ENCODE peak calls at places on chromosomes 4 and X, in eight cellular contexts. L, D, W, H, U, C, A and G are unnamed samples.

GRCh38 chrX:38473715-38474114 is 87.6 kb upstream of the TSPAN7 start:
- DNase-seq in L (no peak), D (no peak), W (no peak), H (no peak), U (no peak), C (no peak), A (no peak), G (no peak)

GRCh38 chrX:23292979-23293651 is 41.5 kb upstream of the PTCHD1 start:
- DNase-seq in L (no peak), D (no peak), W (no peak), H (no peak), U (no peak), C (no peak), A (no peak), G (no peak)

GRCh38 chr4:10033191-10033881 is 12.0 kb upstream of the SLC2A9 start:
- DNase-seq in L (peak), D (no peak), W (no peak), H (no peak), U (peak), C (no peak), A (no peak), G (no peak)

GRCh38 chr4:77092832-77093800 is 17.3 kb upstream of the CCNI start:
- DNase-seq in L (peak), D (no peak), W (no peak), H (peak), U (no peak), C (no peak), A (no peak), G (no peak)

GRCh38 chr4:162163892-162164759 is at the start of gene FSTL5:
- DNase-seq in L (peak), D (peak), W (peak), H (no peak), U (peak), C (peak), A (peak), G (peak)

GRCh38 chrX:22025751-22026150 is 6.4 kb upstream of the PHEX start:
- DNase-seq in L (no peak), D (no peak), W (no peak), H (no peak), U (no peak), C (no peak), A (no peak), G (no peak)

GRCh38 chr4:118969359-118969758 is 80.7 kb downstream of the SYNPO2 start:
- DNase-seq in L (peak), D (peak), W (no peak), H (peak), U (peak), C (no peak), A (no peak), G (no peak)

GRCh38 chr4:43089730-43090129 is 197.2 kb downstream of the GRXCR1 start:
- DNase-seq in L (no peak), D (no peak), W (no peak), H (no peak), U (no peak), C (no peak), A (no peak), G (no peak)

GRCh38 chrX:115251458-115252233 is 17.8 kb upstream of the LRCH2 start:
- DNase-seq in L (no peak), D (no peak), W (no peak), H (no peak), U (no peak), C (no peak), A (no peak), G (no peak)

GRCh38 chr4:182931691-182932297 is 14.6 kb upstream of the DCTD start:
- DNase-seq in L (no peak), D (no peak), W (no peak), H (no peak), U (no peak), C (no peak), A (no peak), G (no peak)

GRCh38 chr4:47566975-47567374 is 81.9 kb downstream of the ATP10D start:
- DNase-seq in L (peak), D (no peak), W (no peak), H (no peak), U (no peak), C (no peak), A (no peak), G (no peak)

GRCh38 chr4:3199661-3200422 is 49.1 kb upstream of the MSANTD1 start:
- DNase-seq in L (no peak), D (no peak), W (no peak), H (no peak), U (no peak), C (no peak), A (no peak), G (no peak)

GRCh38 chr4:119299221-119300071 is 22.5 kb downstream of the FABP2 start:
- DNase-seq in L (no peak), D (peak), W (no peak), H (no peak), U (no peak), C (no peak), A (no peak), G (no peak)

GRCh38 chr4:47686294-47686872 is 151.5 kb downstream of the CORIN start:
- DNase-seq in L (peak), D (peak), W (no peak), H (no peak), U (peak), C (no peak), A (no peak), G (no peak)

GRCh38 chr4:79408063-79408462 is at the start of gene GK2:
- DNase-seq in L (no peak), D (no peak), W (no peak), H (no peak), U (no peak), C (no peak), A (peak), G (no peak)

GRCh38 chrX:66110112-66110511 is 53.9 kb upstream of the HEPH start:
- DNase-seq in L (peak), D (peak), W (no peak), H (no peak), U (peak), C (no peak), A (no peak), G (no peak)

GRCh38 chr4:54186371-54186770 is 42.7 kb upstream of the PDGFRA start:
- DNase-seq in L (no peak), D (no peak), W (no peak), H (no peak), U (no peak), C (no peak), A (no peak), G (no peak)

GRCh38 chr4:30757357-30757756 is 37.2 kb downstream of the PCDH7 start:
- DNase-seq in L (peak), D (no peak), W (no peak), H (no peak), U (no peak), C (no peak), A (no peak), G (peak)

GRCh38 chr4:65467280-65467679 is 203.0 kb downstream of the EPHA5 start:
- DNase-seq in L (no peak), D (no peak), W (no peak), H (no peak), U (no peak), C (no peak), A (no peak), G (no peak)

GRCh38 chr4:74365761-74366160 is 816 bp downstream of the EREG start:
- DNase-seq in L (peak), D (no peak), W (no peak), H (no peak), U (no peak), C (no peak), A (peak), G (no peak)

GRCh38 chr4:113979973-113980615 is 647 bp upstream of the ARSJ start:
- DNase-seq in L (no peak), D (no peak), W (no peak), H (no peak), U (no peak), C (no peak), A (no peak), G (no peak)

GRCh38 chr4:82775243-82775642 is 23.4 kb downstream of the SCD5 start:
- DNase-seq in L (no peak), D (no peak), W (no peak), H (no peak), U (no peak), C (no peak), A (no peak), G (no peak)